ENCODE peak calls at places on chromosomes 5 and 9, in six cellular contexts. X is OCI-LY7, K is A549, E is fibroblast of the aortic adventitia, J is pancreas, H is HCT116. L is an unnamed sample.
A peak's percentile ranks its signal among the peaks of the same experiment; 100 is the strongest.

GRCh38 chr5:80915716-80916115 is 44.4 kb upstream of the RASGRF2 start:
- DNase-seq in X (no peak), K (no peak), E (peak; percentile 58), J (no peak), H (no peak), L (no peak)

GRCh38 chr5:30040483-30041116 is 1152.9 kb upstream of the CDH6 start:
- DNase-seq in X (peak; percentile 57), K (peak; percentile 5), E (peak; percentile 78), J (no peak), H (peak; percentile 15), L (peak; percentile 12)

GRCh38 chr5:63245271-63245670 is 666.7 kb downstream of the LRRC70 start:
- DNase-seq in X (no peak), K (no peak), E (peak; percentile 16), J (no peak), H (no peak), L (no peak)

GRCh38 chr5:159133041-159133741 is 33.5 kb upstream of the EBF1 start:
- DNase-seq in X (peak; percentile 70), K (peak; percentile 25), E (peak; percentile 95), J (no peak), H (peak; percentile 44), L (peak; percentile 12)

GRCh38 chr5:6576861-6577501 is 55.9 kb downstream of the NSUN2 start:
- DNase-seq in X (peak; percentile 44), K (peak; percentile 41), E (peak; percentile 77), J (no peak), H (peak; percentile 44), L (no peak)

GRCh38 chr5:137308311-137308710 is 190.8 kb downstream of the SPOCK1 start:
- DNase-seq in X (no peak), K (no peak), E (peak; percentile 30), J (no peak), H (no peak), L (no peak)

GRCh38 chr5:54520438-54520846 is 2.9 kb downstream of the SNX18 start:
- DNase-seq in X (no peak), K (no peak), E (peak; percentile 61), J (peak; percentile 44), H (no peak), L (no peak)

GRCh38 chr5:4613440-4613839 is 526.7 kb upstream of the ADAMTS16 start:
- DNase-seq in X (no peak), K (no peak), E (no peak), J (no peak), H (no peak), L (no peak)

GRCh38 chr9:134224130-134224826 is 59.9 kb upstream of the RNU6ATAC start:
- DNase-seq in X (no peak), K (no peak), E (no peak), J (no peak), H (no peak), L (no peak)

GRCh38 chr5:1538276-1538675 is 14.5 kb upstream of the LPCAT1 start:
- DNase-seq in X (no peak), K (no peak), E (no peak), J (peak; percentile 6), H (no peak), L (no peak)

GRCh38 chr9:98149422-98149821 is 30.4 kb upstream of the TRIM14 start:
- DNase-seq in X (no peak), K (no peak), E (no peak), J (no peak), H (no peak), L (no peak)

GRCh38 chr9:112665347-112665746 is 52.6 kb downstream of the INIP start:
- DNase-seq in X (no peak), K (no peak), E (peak; percentile 33), J (no peak), H (no peak), L (no peak)

GRCh38 chr9:123657921-123658320 is 272.0 kb downstream of the DENND1A start:
- DNase-seq in X (no peak), K (no peak), E (no peak), J (no peak), H (no peak), L (no peak)

GRCh38 chr5:59786271-59786805 is 107.2 kb downstream of the PDE4D start:
- DNase-seq in X (no peak), K (no peak), E (peak; percentile 53), J (no peak), H (no peak), L (peak; percentile 86)

GRCh38 chr9:126682113-126682810 is 68.5 kb downstream of the LMX1B start:
- DNase-seq in X (no peak), K (no peak), E (no peak), J (no peak), H (no peak), L (no peak)

GRCh38 chr5:164296603-164297080 is 791.2 kb downstream of the MAT2B start:
- DNase-seq in X (no peak), K (no peak), E (peak; percentile 58), J (no peak), H (no peak), L (no peak)

GRCh38 chr9:86275962-86276361 is 6.4 kb downstream of the ISCA1 start:
- DNase-seq in X (peak; percentile 33), K (no peak), E (no peak), J (no peak), H (no peak), L (no peak)

GRCh38 chr5:98503582-98503981 is 269.9 kb upstream of the RGMB start:
- DNase-seq in X (no peak), K (no peak), E (no peak), J (no peak), H (no peak), L (no peak)

GRCh38 chr5:119200795-119201194 is 129.9 kb downstream of the DMXL1 start:
- DNase-seq in X (no peak), K (no peak), E (no peak), J (no peak), H (no peak), L (no peak)

GRCh38 chr5:3604501-3604900 is 8.9 kb downstream of the IRX1 start:
- DNase-seq in X (no peak), K (no peak), E (no peak), J (no peak), H (no peak), L (no peak)

GRCh38 chr5:3606121-3606831 is 10.6 kb downstream of the IRX1 start:
- DNase-seq in X (no peak), K (no peak), E (no peak), J (no peak), H (no peak), L (no peak)

GRCh38 chr5:3602713-3603502 is 7.3 kb downstream of the IRX1 start:
- DNase-seq in X (no peak), K (no peak), E (no peak), J (peak; percentile 30), H (no peak), L (no peak)

GRCh38 chr5:3607541-3608147 is 12.0 kb downstream of the IRX1 start:
- DNase-seq in X (no peak), K (no peak), E (no peak), J (no peak), H (no peak), L (no peak)

GRCh38 chr5:3605298-3606010 is 9.8 kb downstream of the IRX1 start:
- DNase-seq in X (no peak), K (no peak), E (no peak), J (no peak), H (no peak), L (no peak)
- TF ChIP-seq CTCF in X (no peak), K (no peak), E (no peak), J (no peak), H (no peak), L (no peak)

GRCh38 chr9:91422832-91423711 is 560 bp downstream of the NFIL3 start:
- DNase-seq in X (peak; percentile 76), K (peak; percentile 61), E (peak; percentile 94), J (peak; percentile 68), H (no peak), L (no peak)
- H3K4me3 ChIP-seq in X (peak overlapping the region; percentile 85), K (peak overlapping the region; percentile 73), E (peak overlapping the region; percentile 91), J (peak overlapping the region; percentile 48), H (peak overlapping the region; percentile 92), L (peak overlapping the region; percentile 64)

GRCh38 chr9:136289651-136290507 is 14.0 kb downstream of the CCDC187 start:
- DNase-seq in X (peak; percentile 41), K (no peak), E (no peak), J (no peak), H (no peak), L (no peak)
- TF ChIP-seq CTCF in X (peak; percentile 45), K (no peak), E (no peak), J (no peak), H (no peak), L (no peak)

DNA sequence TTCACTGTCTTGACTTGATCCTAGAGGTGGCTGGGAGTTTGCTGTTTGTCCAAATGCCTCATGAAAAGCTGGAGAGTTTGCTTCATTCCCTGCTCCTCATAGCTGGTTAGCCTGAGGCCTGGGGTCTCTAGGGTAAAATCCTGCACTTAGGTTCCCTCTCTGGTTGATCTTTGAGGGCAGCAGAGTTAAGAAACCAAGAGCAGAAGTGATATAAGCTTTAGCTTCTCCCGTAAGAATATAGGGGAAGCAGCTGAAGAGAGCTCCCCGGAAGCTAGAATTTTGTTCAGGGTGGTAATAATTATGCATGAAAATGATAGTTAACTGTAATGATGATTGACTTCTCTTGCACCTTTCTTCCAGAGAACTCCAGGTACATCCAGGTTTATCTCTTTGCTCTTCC is 1.4 kb downstream of the FAM53C start:
- DNase-seq in X (peak; percentile 49), K (no peak), E (no peak), J (no peak), H (no peak), L (no peak)
- H3K4me3 ChIP-seq in X (peak overlapping the region; percentile 89), K (peak overlapping the region; percentile 82), E (peak overlapping the region; percentile 95), J (peak overlapping the region; percentile 95), H (peak overlapping the region; percentile 74), L (peak overlapping the region; percentile 79)

GRCh38 chr9:4423207-4423610 is 67.1 kb upstream of the SLC1A1 start:
- DNase-seq in X (no peak), K (no peak), E (no peak), J (no peak), H (no peak), L (no peak)
- TF ChIP-seq CTCF in X (no peak), K (no peak), E (peak; percentile 5), J (no peak), H (no peak), L (no peak)

DNA sequence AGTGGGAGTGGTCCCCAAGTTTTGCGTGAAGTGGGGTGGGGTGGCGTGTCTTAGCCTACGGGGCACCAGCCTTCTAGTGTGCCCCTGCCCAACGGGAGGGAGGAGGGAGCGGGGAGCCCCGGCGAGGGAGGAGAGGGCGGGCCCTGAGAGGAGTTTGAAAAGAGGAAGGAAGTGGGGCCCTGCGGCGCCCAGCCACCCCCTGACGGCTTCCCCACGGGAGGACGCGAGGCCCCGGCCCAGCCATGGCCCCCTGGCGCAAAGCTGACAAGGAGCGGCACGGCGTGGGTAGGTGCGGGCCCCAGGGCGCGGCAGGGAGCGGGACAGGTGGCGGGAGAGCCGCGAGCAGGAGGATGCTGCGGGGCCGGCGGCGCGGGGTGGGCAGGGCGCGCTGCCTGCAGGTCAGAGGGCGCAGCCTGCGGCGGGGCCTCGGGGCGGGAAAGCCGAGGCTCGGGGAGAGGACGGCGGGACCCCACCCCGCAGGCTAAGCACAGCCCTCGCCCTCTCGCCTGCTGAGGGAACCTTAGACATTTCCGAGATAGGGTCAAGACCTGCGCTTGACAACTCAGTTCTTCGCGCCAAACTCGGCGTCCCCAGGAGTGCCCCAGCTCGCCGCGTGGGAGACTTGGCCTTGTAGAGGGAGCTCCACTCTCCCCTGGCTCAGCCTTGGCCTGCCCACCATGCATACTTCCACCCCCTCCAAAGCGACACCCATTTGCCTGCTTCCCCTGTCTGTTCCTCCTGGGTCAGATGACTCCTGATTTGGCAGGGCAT is at the start of gene DOCK2:
- DNase-seq in X (peak; percentile 85), K (no peak), E (no peak), J (peak; percentile 54), H (no peak), L (no peak)
- H3K4me3 ChIP-seq in X (peak within 1 kb of the TSS; percentile 88), K (no peak within 1 kb of the TSS), E (peak within 1 kb of the TSS; percentile 43), J (peak within 1 kb of the TSS; percentile 5), H (no peak within 1 kb of the TSS), L (peak within 1 kb of the TSS; percentile 37)